ENCODE peak calls at places on chromosomes 12 and 14, in six cellular contexts. F is A549, P is coronary artery, X is uterus, U is Peyer's patch, K is cardiac muscle cell. W is an unnamed sample.

GRCh38 chr14:96888593-96888992 is 91.4 kb downstream of the VRK1 start:
- DNase-seq in F (no peak), P (no peak), X (no peak), U (no peak), K (no peak), W (peak)

GRCh38 chr14:24032727-24033418 is 18.9 kb upstream of the CARMIL3 start:
- DNase-seq in F (peak), P (no peak), X (peak), U (no peak), K (peak), W (no peak)

GRCh38 chr12:109786799-109787198 is 46.4 kb downstream of the TRPV4 start:
- DNase-seq in F (no peak), P (no peak), X (no peak), U (no peak), K (no peak), W (no peak)

GRCh38 chr14:22026527-22026926 is 352.9 kb upstream of the OR4E1 start:
- DNase-seq in F (no peak), P (no peak), X (no peak), U (no peak), K (no peak), W (no peak)

GRCh38 chr12:39503445-39503844 is 60.5 kb upstream of the KIF21A start:
- DNase-seq in F (peak), P (no peak), X (no peak), U (no peak), K (peak), W (no peak)

GRCh38 chr12:50820177-50820576 is 22.5 kb upstream of the TMPRSS12 start:
- DNase-seq in F (no peak), P (no peak), X (no peak), U (no peak), K (no peak), W (no peak)

GRCh38 chr14:93962701-93963601 is 13.4 kb downstream of the ASB2 start:
- DNase-seq in F (no peak), P (no peak), X (no peak), U (peak), K (no peak), W (no peak)

GRCh38 chr14:60648934-60649814 is at the start of gene SIX1:
- DNase-seq in F (peak), P (peak), X (peak), U (no peak), K (peak), W (peak)

GRCh38 chr12:19261773-19262172 is 132.2 kb downstream of the PLEKHA5 start:
- DNase-seq in F (no peak), P (no peak), X (no peak), U (no peak), K (no peak), W (no peak)

GRCh38 chr12:117012189-117012805 is 86.9 kb downstream of the TESC start:
- DNase-seq in F (no peak), P (no peak), X (no peak), U (no peak), K (no peak), W (no peak)

GRCh38 chr12:53684654-53685220 is 8.9 kb upstream of the ATP5MC2 start:
- DNase-seq in F (no peak), P (no peak), X (no peak), U (no peak), K (no peak), W (no peak)

GRCh38 chr12:124433147-124433874 is 134.1 kb downstream of the NCOR2 start:
- DNase-seq in F (no peak), P (no peak), X (no peak), U (no peak), K (no peak), W (no peak)

GRCh38 chr14:99879401-99880295 is 86.4 kb downstream of the EML1 start:
- DNase-seq in F (no peak), P (no peak), X (peak), U (no peak), K (peak), W (no peak)

GRCh38 chr12:95336387-95337067 is 118.9 kb downstream of the VEZT start:
- DNase-seq in F (peak), P (peak), X (peak), U (peak), K (peak), W (peak)

GRCh38 chr14:102278631-102278935 is 26.4 kb downstream of the MOK start:
- DNase-seq in F (no peak), P (no peak), X (no peak), U (no peak), K (no peak), W (no peak)

GRCh38 chr12:55996201-55996714 is 818 bp upstream of the SUOX start:
- DNase-seq in F (peak), P (no peak), X (peak), U (peak), K (peak), W (peak)

GRCh38 chr12:59940676-59941342 is 345.0 kb downstream of the SLC16A7 start:
- DNase-seq in F (no peak), P (no peak), X (no peak), U (no peak), K (no peak), W (no peak)

GRCh38 chr12:88258396-88258795 is 116.3 kb downstream of the TMTC3 start:
- DNase-seq in F (no peak), P (no peak), X (no peak), U (no peak), K (no peak), W (no peak)

GRCh38 chr14:38775986-38776385 is 327.0 kb downstream of the SEC23A start:
- DNase-seq in F (no peak), P (no peak), X (no peak), U (no peak), K (no peak), W (no peak)

GRCh38 chr14:61754627-61755381 is 7.4 kb upstream of the SNAPC1 start:
- DNase-seq in F (no peak), P (no peak), X (no peak), U (no peak), K (peak), W (no peak)

GRCh38 chr12:6632026-6632978 is 3.5 kb downstream of the LPAR5 start:
- DNase-seq in F (no peak), P (no peak), X (no peak), U (peak), K (no peak), W (peak)

GRCh38 chr12:71183846-71184245 is 26.0 kb upstream of the TSPAN8 start:
- DNase-seq in F (no peak), P (no peak), X (no peak), U (no peak), K (peak), W (no peak)

GRCh38 chr12:130526813-130527212 is 189.1 kb downstream of the PIWIL1 start:
- DNase-seq in F (peak), P (no peak), X (no peak), U (no peak), K (no peak), W (peak)

GRCh38 chr12:106982229-106982628 is 4.7 kb downstream of the MTERF2 start:
- DNase-seq in F (no peak), P (no peak), X (no peak), U (no peak), K (no peak), W (no peak)

GRCh38 chr12:3483089-3483488 is 7.9 kb upstream of the PRMT8 start:
- DNase-seq in F (no peak), P (peak), X (no peak), U (no peak), K (no peak), W (no peak)

GRCh38 chr14:100761481-100761880 is 34.8 kb downstream of the DLK1 start:
- DNase-seq in F (peak), P (no peak), X (no peak), U (no peak), K (peak), W (no peak)

GRCh38 chr12:86241600-86241999 is 14.6 kb downstream of the MGAT4C start:
- DNase-seq in F (no peak), P (no peak), X (no peak), U (no peak), K (no peak), W (peak)

GRCh38 chr12:24488091-24488596 is 460.8 kb downstream of the BCAT1 start:
- DNase-seq in F (no peak), P (no peak), X (no peak), U (no peak), K (no peak), W (no peak)

GRCh38 chr14:100138955-100139354 is 20.5 kb downstream of the DEGS2 start:
- DNase-seq in F (no peak), P (no peak), X (no peak), U (no peak), K (no peak), W (no peak)

GRCh38 chr12:107564946-107565345 is 120.7 kb upstream of the PWP1 start:
- DNase-seq in F (peak), P (no peak), X (no peak), U (peak), K (no peak), W (peak)

GRCh38 chr12:24718641-24719040 is 230.3 kb downstream of the BCAT1 start:
- DNase-seq in F (no peak), P (no peak), X (no peak), U (no peak), K (no peak), W (no peak)

GRCh38 chr12:29316772-29317171 is 64.2 kb downstream of the ERGIC2 start:
- DNase-seq in F (no peak), P (no peak), X (no peak), U (no peak), K (peak), W (no peak)

GRCh38 chr12:130155416-130156073 is 6.7 kb upstream of the FZD10 start:
- DNase-seq in F (no peak), P (no peak), X (no peak), U (no peak), K (no peak), W (no peak)

GRCh38 chr14:77107228-77107627 is 9.2 kb downstream of the CIPC start:
- DNase-seq in F (no peak), P (no peak), X (no peak), U (no peak), K (peak), W (peak)
- TF ChIP-seq CTCF in F (no peak), P (no peak), X (no peak), U (no peak), K (no peak), W (no peak)

GRCh38 chr14:68231832-68232642 is 412.5 kb downstream of the RAD51B start:
- DNase-seq in F (peak), P (no peak), X (no peak), U (no peak), K (peak), W (no peak)
- TF ChIP-seq CTCF in F (no peak), P (no peak), X (peak), U (no peak), K (no peak), W (no peak)

GRCh38 chr12:57178213-57178612 is 30.8 kb upstream of the LRP1-AS start:
- DNase-seq in F (peak), P (no peak), X (no peak), U (no peak), K (no peak), W (no peak)

GRCh38 chr12:57175428-57176138 is 28.2 kb upstream of the LRP1-AS start:
- DNase-seq in F (peak), P (peak), X (peak), U (peak), K (peak), W (peak)

GRCh38 chr12:57176139-57176477 is 28.7 kb upstream of the LRP1-AS start:
- DNase-seq in F (no peak), P (no peak), X (no peak), U (no peak), K (no peak), W (no peak)

GRCh38 chr12:57177354-57177753 is 29.9 kb upstream of the LRP1-AS start:
- DNase-seq in F (no peak), P (no peak), X (no peak), U (no peak), K (no peak), W (no peak)

GRCh38 chr12:57176846-57177245 is 29.4 kb upstream of the LRP1-AS start:
- DNase-seq in F (no peak), P (no peak), X (no peak), U (no peak), K (no peak), W (no peak)
- TF ChIP-seq CTCF in F (no peak), P (no peak), X (no peak), U (no peak), K (no peak), W (no peak)

DNA sequence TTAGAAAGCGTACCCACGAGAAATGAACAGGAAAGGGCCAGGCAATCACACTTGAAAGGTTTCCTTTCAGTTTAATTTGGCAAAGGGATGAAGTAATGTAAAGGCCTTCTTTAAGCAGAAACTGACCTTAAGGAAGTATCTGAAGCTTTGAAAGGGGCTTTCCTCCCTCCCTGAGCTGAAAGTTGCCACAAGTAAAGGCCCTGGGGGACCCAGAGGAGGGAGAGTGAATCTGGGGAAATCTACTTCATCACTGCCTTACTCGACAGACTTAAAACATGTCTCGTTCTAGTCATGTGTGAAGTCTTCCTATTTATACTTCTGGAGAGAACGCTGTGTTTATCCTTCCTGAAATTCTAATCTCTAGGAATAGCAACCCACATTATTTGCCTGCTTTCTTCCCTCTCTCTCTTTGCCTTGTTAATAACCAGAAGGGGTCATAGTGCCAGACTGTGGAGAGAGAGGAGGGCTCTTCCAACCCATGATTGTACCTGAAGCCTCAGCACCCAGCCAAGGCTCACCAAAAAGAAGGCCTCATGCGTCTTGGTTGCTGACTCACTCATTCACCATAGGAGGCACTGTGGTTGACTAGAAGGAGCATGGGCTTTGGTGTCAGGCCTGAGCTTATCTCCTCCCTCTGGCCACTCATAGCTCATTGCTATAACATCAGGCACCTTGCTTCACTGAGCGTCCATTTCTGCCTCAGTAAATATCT is 10.2 kb upstream of the GPX2 start:
- DNase-seq in F (peak), P (no peak), X (no peak), U (no peak), K (peak), W (no peak)
- TF ChIP-seq CTCF in F (no peak), P (no peak), X (no peak), U (no peak), K (no peak), W (no peak)